ENCODE peak calls at places on chromosomes 13 and 19, in eight cellular contexts. One of them, this sample, is unnamed. For H3K9me3, the result is how much of the 10 kb centered on the place peaks cover.

GRCh38 chr13:32587774-32588165 is 1.5 kb downstream of the PDS5B start:
- DNase-seq in sigmoid colon: no peak
- DNase-seq in PC-3: peak
- DNase-seq in prostate gland: no peak
- DNase-seq in neural progenitor cell: no peak
- DNase-seq in esophagus muscularis mucosa: no peak
- DNase-seq in cardiac muscle cell: no peak
- DNase-seq in heart right ventricle: no peak
- DNase-seq in this sample: no peak

GRCh38 chr13:77892491-77892890 is 26.1 kb downstream of the EDNRB start:
- DNase-seq in cardiac muscle cell: no peak
- DNase-seq in heart right ventricle: no peak
- DNase-seq in sigmoid colon: no peak
- DNase-seq in prostate gland: no peak
- DNase-seq in neural progenitor cell: no peak
- DNase-seq in PC-3: no peak
- DNase-seq in esophagus muscularis mucosa: no peak
- DNase-seq in this sample: no peak

GRCh38 chr19:8120636-8121480 is 28.5 kb downstream of the FBN3 start:
- DNase-seq in heart right ventricle: no peak
- DNase-seq in cardiac muscle cell: no peak
- DNase-seq in PC-3: no peak
- DNase-seq in esophagus muscularis mucosa: no peak
- DNase-seq in prostate gland: no peak
- DNase-seq in sigmoid colon: no peak
- DNase-seq in neural progenitor cell: no peak
- DNase-seq in this sample: peak

GRCh38 chr13:94858856-94859811 is 146.8 kb upstream of the SOX21 start:
- DNase-seq in PC-3: no peak
- DNase-seq in esophagus muscularis mucosa: no peak
- DNase-seq in neural progenitor cell: peak
- DNase-seq in cardiac muscle cell: peak
- DNase-seq in prostate gland: no peak
- DNase-seq in heart right ventricle: peak
- DNase-seq in sigmoid colon: peak
- DNase-seq in this sample: peak

GRCh38 chr13:98370806-98371553 is 193.9 kb upstream of the RNF113B start:
- DNase-seq in heart right ventricle: peak
- DNase-seq in sigmoid colon: peak
- DNase-seq in prostate gland: peak
- DNase-seq in PC-3: no peak
- DNase-seq in neural progenitor cell: no peak
- DNase-seq in esophagus muscularis mucosa: no peak
- DNase-seq in cardiac muscle cell: peak
- DNase-seq in this sample: no peak

GRCh38 chr13:79810671-79811070 is 329.7 kb downstream of the NDFIP2 start:
- DNase-seq in cardiac muscle cell: peak
- DNase-seq in PC-3: peak
- DNase-seq in esophagus muscularis mucosa: no peak
- DNase-seq in neural progenitor cell: peak
- DNase-seq in heart right ventricle: no peak
- DNase-seq in prostate gland: no peak
- DNase-seq in sigmoid colon: no peak
- DNase-seq in this sample: no peak

GRCh38 chr19:799076-799881 is 2.0 kb downstream of the PTBP1 start:
- DNase-seq in sigmoid colon: no peak
- DNase-seq in heart right ventricle: no peak
- DNase-seq in neural progenitor cell: peak
- DNase-seq in esophagus muscularis mucosa: no peak
- DNase-seq in PC-3: peak
- DNase-seq in prostate gland: no peak
- DNase-seq in cardiac muscle cell: peak
- DNase-seq in this sample: no peak

GRCh38 chr19:2398735-2399305 is 28.6 kb downstream of the TIMM13 start:
- DNase-seq in heart right ventricle: no peak
- DNase-seq in esophagus muscularis mucosa: no peak
- DNase-seq in sigmoid colon: no peak
- DNase-seq in cardiac muscle cell: no peak
- DNase-seq in prostate gland: no peak
- DNase-seq in neural progenitor cell: no peak
- DNase-seq in PC-3: no peak
- DNase-seq in this sample: no peak

GRCh38 chr19:6801397-6802086 is 29.0 kb downstream of the VAV1 start:
- DNase-seq in neural progenitor cell: no peak
- DNase-seq in prostate gland: peak
- DNase-seq in sigmoid colon: peak
- DNase-seq in esophagus muscularis mucosa: peak
- DNase-seq in cardiac muscle cell: peak
- DNase-seq in heart right ventricle: peak
- DNase-seq in PC-3: peak
- DNase-seq in this sample: peak

GRCh38 chr13:84405286-84405685 is 523.0 kb upstream of the SLITRK1 start:
- DNase-seq in cardiac muscle cell: peak
- DNase-seq in sigmoid colon: no peak
- DNase-seq in prostate gland: no peak
- DNase-seq in neural progenitor cell: no peak
- DNase-seq in esophagus muscularis mucosa: no peak
- DNase-seq in heart right ventricle: no peak
- DNase-seq in PC-3: no peak
- DNase-seq in this sample: no peak

GRCh38 chr19:9793051-9793591 is 24.6 kb upstream of the ZNF846 start:
- DNase-seq in prostate gland: no peak
- DNase-seq in esophagus muscularis mucosa: peak
- DNase-seq in sigmoid colon: peak
- DNase-seq in neural progenitor cell: no peak
- DNase-seq in cardiac muscle cell: peak
- DNase-seq in heart right ventricle: peak
- DNase-seq in PC-3: peak
- DNase-seq in this sample: no peak

GRCh38 chr19:46081928-46082727 is 41.3 kb upstream of the IGFL4 start:
- DNase-seq in PC-3: peak
- DNase-seq in sigmoid colon: no peak
- DNase-seq in cardiac muscle cell: peak
- DNase-seq in neural progenitor cell: peak
- DNase-seq in esophagus muscularis mucosa: no peak
- DNase-seq in prostate gland: peak
- DNase-seq in heart right ventricle: no peak
- DNase-seq in this sample: no peak

GRCh38 chr13:29536853-29537252 is 58.6 kb downstream of the SLC7A1 start:
- DNase-seq in sigmoid colon: no peak
- DNase-seq in esophagus muscularis mucosa: no peak
- DNase-seq in neural progenitor cell: no peak
- DNase-seq in heart right ventricle: no peak
- DNase-seq in cardiac muscle cell: no peak
- DNase-seq in prostate gland: no peak
- DNase-seq in PC-3: no peak
- DNase-seq in this sample: no peak

GRCh38 chr19:10718205-10719196 is 622 bp downstream of the DNM2 start:
- DNase-seq in neural progenitor cell: peak
- DNase-seq in sigmoid colon: no peak
- DNase-seq in esophagus muscularis mucosa: no peak
- DNase-seq in heart right ventricle: peak
- DNase-seq in prostate gland: no peak
- DNase-seq in cardiac muscle cell: peak
- DNase-seq in PC-3: peak
- DNase-seq in this sample: peak

GRCh38 chr19:47461876-47462275 is 9.8 kb downstream of the SLC8A2 start:
- DNase-seq in esophagus muscularis mucosa: no peak
- DNase-seq in prostate gland: no peak
- DNase-seq in sigmoid colon: no peak
- DNase-seq in PC-3: no peak
- DNase-seq in cardiac muscle cell: no peak
- DNase-seq in neural progenitor cell: no peak
- DNase-seq in heart right ventricle: no peak
- DNase-seq in this sample: no peak

GRCh38 chr19:5799247-5800241 is 5.3 kb upstream of the NRTN start:
- DNase-seq in heart right ventricle: peak
- DNase-seq in esophagus muscularis mucosa: no peak
- DNase-seq in prostate gland: no peak
- DNase-seq in cardiac muscle cell: peak
- DNase-seq in sigmoid colon: no peak
- DNase-seq in neural progenitor cell: no peak
- DNase-seq in PC-3: no peak
- DNase-seq in this sample: no peak

DNA sequence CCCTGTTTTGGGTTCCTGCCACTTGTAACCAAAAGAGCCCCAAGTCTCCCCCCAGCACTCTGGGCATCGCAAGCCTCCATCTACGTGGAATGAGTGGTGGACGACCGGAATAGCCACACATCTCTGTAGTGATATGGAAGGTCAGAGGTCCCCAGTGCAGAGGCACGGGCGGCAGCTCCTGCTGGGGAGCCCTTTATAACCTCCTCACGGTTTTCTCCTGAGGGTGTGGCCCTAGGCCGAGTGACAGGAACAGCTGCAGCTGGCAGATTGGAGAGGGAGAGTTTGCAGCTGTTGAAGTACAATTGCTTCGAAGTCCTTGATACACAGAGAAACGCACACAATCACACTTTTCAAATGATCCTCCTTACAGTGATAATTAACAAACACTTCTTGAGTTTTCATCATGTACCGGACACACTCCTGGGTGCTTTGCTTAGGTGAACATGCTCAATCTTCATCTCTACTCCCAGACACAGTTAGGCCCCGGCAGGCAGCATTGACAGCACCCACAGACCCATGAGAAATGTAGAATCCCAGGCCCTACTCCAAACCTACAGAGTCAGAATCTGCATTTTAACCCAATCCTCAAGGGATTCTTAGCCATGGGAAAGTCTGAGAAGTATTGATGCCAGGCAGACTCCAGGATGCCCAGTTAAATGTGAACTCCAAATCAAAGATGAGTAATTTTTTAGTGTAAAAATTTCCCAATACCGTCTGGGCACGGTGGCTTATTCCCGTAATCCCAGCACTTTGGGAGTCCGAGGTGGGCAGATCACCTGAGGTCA is 4.9 kb upstream of the ZNF787 start:
- DNase-seq in cardiac muscle cell: no peak
- DNase-seq in neural progenitor cell: no peak
- DNase-seq in prostate gland: no peak
- DNase-seq in heart right ventricle: no peak
- DNase-seq in esophagus muscularis mucosa: no peak
- DNase-seq in PC-3: no peak
- DNase-seq in sigmoid colon: no peak
- DNase-seq in this sample: no peak
- H3K27ac ChIP-seq in cardiac muscle cell: peak
- H3K27ac ChIP-seq in neural progenitor cell: no peak
- H3K27ac ChIP-seq in prostate gland: no peak
- H3K27ac ChIP-seq in heart right ventricle: no peak
- H3K27ac ChIP-seq in esophagus muscularis mucosa: no peak
- H3K27ac ChIP-seq in PC-3: no peak
- H3K27ac ChIP-seq in sigmoid colon: no peak
- H3K27ac ChIP-seq in this sample: no peak

DNA sequence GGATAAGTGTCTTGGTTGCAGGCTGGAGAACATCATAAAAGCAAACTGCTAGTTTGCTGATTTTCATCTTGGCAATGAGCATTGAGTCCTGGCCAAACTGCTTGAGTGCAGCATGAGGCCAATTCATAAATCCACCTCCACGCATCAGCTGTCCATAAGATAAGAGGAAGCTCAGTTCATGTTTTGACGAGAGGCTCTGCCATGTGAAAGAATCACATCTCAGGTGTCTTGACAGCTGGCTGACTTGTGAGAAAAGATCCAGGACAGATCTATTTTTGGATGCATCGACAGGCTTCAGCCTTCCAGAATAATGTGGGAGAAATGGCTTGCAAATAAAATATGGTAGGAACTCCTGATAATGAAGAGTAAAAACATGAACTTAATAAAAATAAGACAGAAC is 5.4 kb upstream of the ZNF682 start:
- DNase-seq in heart right ventricle: no peak
- DNase-seq in sigmoid colon: no peak
- DNase-seq in prostate gland: no peak
- DNase-seq in cardiac muscle cell: no peak
- DNase-seq in neural progenitor cell: no peak
- DNase-seq in esophagus muscularis mucosa: no peak
- DNase-seq in PC-3: no peak
- DNase-seq in this sample: no peak
- H3K9me3 ChIP-seq in heart right ventricle: under half
- H3K9me3 ChIP-seq in sigmoid colon: under half
- H3K9me3 ChIP-seq in prostate gland: under half
- H3K9me3 ChIP-seq in cardiac muscle cell: under half
- H3K9me3 ChIP-seq in neural progenitor cell: under half
- H3K9me3 ChIP-seq in esophagus muscularis mucosa: under half
- H3K9me3 ChIP-seq in PC-3: under half
- H3K9me3 ChIP-seq in this sample: under half

GRCh38 chr19:35483089-35483488 is 7.2 kb downstream of the KRTDAP start:
- DNase-seq in neural progenitor cell: no peak
- DNase-seq in PC-3: no peak
- DNase-seq in sigmoid colon: no peak
- DNase-seq in cardiac muscle cell: no peak
- DNase-seq in prostate gland: no peak
- DNase-seq in heart right ventricle: no peak
- DNase-seq in esophagus muscularis mucosa: no peak
- DNase-seq in this sample: no peak

GRCh38 chr19:35478794-35479193 is 11.5 kb downstream of the KRTDAP start:
- DNase-seq in cardiac muscle cell: no peak
- DNase-seq in neural progenitor cell: no peak
- DNase-seq in heart right ventricle: no peak
- DNase-seq in PC-3: no peak
- DNase-seq in sigmoid colon: no peak
- DNase-seq in prostate gland: no peak
- DNase-seq in esophagus muscularis mucosa: no peak
- DNase-seq in this sample: no peak

GRCh38 chr19:35474104-35474503 is 16.2 kb downstream of the KRTDAP start:
- DNase-seq in heart right ventricle: no peak
- DNase-seq in PC-3: no peak
- DNase-seq in sigmoid colon: no peak
- DNase-seq in esophagus muscularis mucosa: no peak
- DNase-seq in cardiac muscle cell: no peak
- DNase-seq in neural progenitor cell: no peak
- DNase-seq in prostate gland: no peak
- DNase-seq in this sample: no peak

GRCh38 chr19:35476149-35476548 is 14.1 kb downstream of the KRTDAP start:
- DNase-seq in prostate gland: no peak
- DNase-seq in cardiac muscle cell: no peak
- DNase-seq in sigmoid colon: no peak
- DNase-seq in esophagus muscularis mucosa: no peak
- DNase-seq in heart right ventricle: no peak
- DNase-seq in neural progenitor cell: peak
- DNase-seq in PC-3: no peak
- DNase-seq in this sample: no peak

GRCh38 chr19:35479278-35479677 is 11.0 kb downstream of the KRTDAP start:
- DNase-seq in prostate gland: no peak
- DNase-seq in heart right ventricle: no peak
- DNase-seq in esophagus muscularis mucosa: no peak
- DNase-seq in sigmoid colon: no peak
- DNase-seq in cardiac muscle cell: no peak
- DNase-seq in neural progenitor cell: no peak
- DNase-seq in PC-3: peak
- DNase-seq in this sample: no peak
- H3K27ac ChIP-seq in prostate gland: no peak
- H3K27ac ChIP-seq in heart right ventricle: no peak
- H3K27ac ChIP-seq in esophagus muscularis mucosa: no peak
- H3K27ac ChIP-seq in sigmoid colon: no peak
- H3K27ac ChIP-seq in cardiac muscle cell: no peak
- H3K27ac ChIP-seq in neural progenitor cell: no peak
- H3K27ac ChIP-seq in PC-3: no peak
- H3K27ac ChIP-seq in this sample: no peak

DNA sequence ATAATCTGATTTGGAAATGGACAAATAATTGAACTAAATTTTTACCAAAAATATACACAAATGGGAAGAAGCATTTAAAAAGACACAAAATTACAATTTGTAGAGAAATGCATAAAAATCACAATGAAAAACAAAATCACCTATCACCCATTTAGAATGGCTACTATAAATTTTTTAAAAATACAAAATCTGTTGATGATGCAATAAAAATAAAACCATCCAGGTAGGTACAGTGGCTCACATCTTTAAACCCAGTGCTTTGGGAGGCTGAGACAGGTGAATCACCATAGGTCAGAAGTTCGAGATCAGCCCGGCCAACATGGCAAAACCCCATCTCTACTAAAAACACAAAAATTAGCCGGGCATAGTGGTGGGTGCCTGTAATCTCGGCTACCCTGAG is 23.5 kb downstream of the ZNF43 start:
- DNase-seq in esophagus muscularis mucosa: no peak
- DNase-seq in neural progenitor cell: no peak
- DNase-seq in sigmoid colon: no peak
- DNase-seq in PC-3: no peak
- DNase-seq in cardiac muscle cell: no peak
- DNase-seq in prostate gland: no peak
- DNase-seq in heart right ventricle: no peak
- DNase-seq in this sample: no peak
- H3K9me3 ChIP-seq in esophagus muscularis mucosa: under half
- H3K9me3 ChIP-seq in neural progenitor cell: half or more
- H3K9me3 ChIP-seq in sigmoid colon: under half
- H3K9me3 ChIP-seq in PC-3: under half
- H3K9me3 ChIP-seq in cardiac muscle cell: under half
- H3K9me3 ChIP-seq in prostate gland: under half
- H3K9me3 ChIP-seq in heart right ventricle: half or more
- H3K9me3 ChIP-seq in this sample: half or more